ENCODE peak calls at places on chromosomes 13 and 19, in five cellular contexts. One of them, this sample, is unnamed.

GRCh38 chr13:50012396-50013169 is 2.7 kb upstream of the KCNRG start:
- DNase-seq in PC-3: no peak
- DNase-seq in neural progenitor cell: no peak
- DNase-seq in hepatocyte: no peak
- DNase-seq in GM23248: no peak
- DNase-seq in this sample: no peak

GRCh38 chr19:53246498-53246897 is 8.2 kb downstream of the ZNF677 start:
- DNase-seq in PC-3: no peak
- DNase-seq in neural progenitor cell: no peak
- DNase-seq in hepatocyte: no peak
- DNase-seq in GM23248: no peak
- DNase-seq in this sample: peak

GRCh38 chr19:17138937-17139598 is 63.5 kb downstream of the MYO9B start:
- DNase-seq in PC-3: no peak
- DNase-seq in neural progenitor cell: no peak
- DNase-seq in hepatocyte: no peak
- DNase-seq in GM23248: no peak
- DNase-seq in this sample: no peak

GRCh38 chr19:42313096-42313839 is at the start of gene TMEM145:
- DNase-seq in PC-3: no peak
- DNase-seq in neural progenitor cell: peak
- DNase-seq in hepatocyte: peak
- DNase-seq in GM23248: peak
- DNase-seq in this sample: peak

GRCh38 chr19:10390652-10391286 is 10.4 kb upstream of the TYK2 start:
- DNase-seq in PC-3: peak
- DNase-seq in neural progenitor cell: peak
- DNase-seq in hepatocyte: peak
- DNase-seq in GM23248: peak
- DNase-seq in this sample: peak

GRCh38 chr13:76928456-76928855 is 19.9 kb upstream of the ACOD1 start:
- DNase-seq in PC-3: no peak
- DNase-seq in neural progenitor cell: no peak
- DNase-seq in hepatocyte: peak
- DNase-seq in GM23248: peak
- DNase-seq in this sample: no peak

GRCh38 chr19:5131866-5132561 is 163.1 kb downstream of the KDM4B start:
- DNase-seq in PC-3: peak
- DNase-seq in neural progenitor cell: peak
- DNase-seq in hepatocyte: peak
- DNase-seq in GM23248: no peak
- DNase-seq in this sample: peak

GRCh38 chr13:28313579-28313978 is 175.2 kb downstream of the PAN3 start:
- DNase-seq in PC-3: no peak
- DNase-seq in neural progenitor cell: peak
- DNase-seq in hepatocyte: peak
- DNase-seq in GM23248: peak
- DNase-seq in this sample: peak

GRCh38 chr13:86269511-86269910 is 470.3 kb upstream of the SLITRK6 start:
- DNase-seq in PC-3: no peak
- DNase-seq in neural progenitor cell: no peak
- DNase-seq in hepatocyte: no peak
- DNase-seq in GM23248: no peak
- DNase-seq in this sample: no peak

GRCh38 chr13:93956416-93956815 is 523.1 kb downstream of the DCT start:
- DNase-seq in PC-3: no peak
- DNase-seq in neural progenitor cell: no peak
- DNase-seq in hepatocyte: no peak
- DNase-seq in GM23248: no peak
- DNase-seq in this sample: no peak

DNA sequence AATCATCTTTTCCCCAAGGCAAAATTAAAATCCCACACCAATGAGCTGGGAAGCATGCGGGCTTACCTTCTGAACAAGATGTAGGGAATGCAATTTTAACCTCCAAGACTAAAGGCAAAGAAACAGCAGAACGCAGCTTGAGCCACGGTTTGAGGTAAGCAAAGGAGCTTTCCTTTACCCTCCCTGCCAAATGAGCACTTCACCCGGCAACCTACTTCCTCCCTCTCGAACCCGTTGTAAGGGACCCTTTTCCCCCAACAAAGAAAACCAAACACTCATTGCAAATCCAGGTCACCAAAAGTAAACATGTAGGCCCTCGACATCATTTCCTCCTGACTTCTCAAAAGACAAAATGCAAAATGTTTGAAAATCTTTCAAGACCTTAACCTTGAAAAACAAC is 65.3 kb downstream of the ABCC4 start:
- DNase-seq in PC-3: no peak
- DNase-seq in neural progenitor cell: no peak
- DNase-seq in hepatocyte: no peak
- DNase-seq in GM23248: no peak
- DNase-seq in this sample: no peak
- TF ChIP-seq EZH2phosphoT487 in PC-3: no peak
- TF ChIP-seq EZH2phosphoT487 in neural progenitor cell: no peak
- TF ChIP-seq EZH2phosphoT487 in hepatocyte: no peak
- TF ChIP-seq EZH2phosphoT487 in GM23248: no peak
- TF ChIP-seq EZH2phosphoT487 in this sample: no peak

GRCh38 chr19:45687599-45687998 is 4.2 kb downstream of the SNRPD2 start:
- DNase-seq in PC-3: no peak
- DNase-seq in neural progenitor cell: no peak
- DNase-seq in hepatocyte: no peak
- DNase-seq in GM23248: no peak
- DNase-seq in this sample: no peak

GRCh38 chr19:45693168-45693788 is 812 bp downstream of the QPCTL start:
- DNase-seq in PC-3: peak
- DNase-seq in neural progenitor cell: peak
- DNase-seq in hepatocyte: peak
- DNase-seq in GM23248: peak
- DNase-seq in this sample: peak

GRCh38 chr19:45691516-45692186 is at the start of gene SNRPD2:
- DNase-seq in PC-3: peak
- DNase-seq in neural progenitor cell: peak
- DNase-seq in hepatocyte: peak
- DNase-seq in GM23248: peak
- DNase-seq in this sample: peak

DNA sequence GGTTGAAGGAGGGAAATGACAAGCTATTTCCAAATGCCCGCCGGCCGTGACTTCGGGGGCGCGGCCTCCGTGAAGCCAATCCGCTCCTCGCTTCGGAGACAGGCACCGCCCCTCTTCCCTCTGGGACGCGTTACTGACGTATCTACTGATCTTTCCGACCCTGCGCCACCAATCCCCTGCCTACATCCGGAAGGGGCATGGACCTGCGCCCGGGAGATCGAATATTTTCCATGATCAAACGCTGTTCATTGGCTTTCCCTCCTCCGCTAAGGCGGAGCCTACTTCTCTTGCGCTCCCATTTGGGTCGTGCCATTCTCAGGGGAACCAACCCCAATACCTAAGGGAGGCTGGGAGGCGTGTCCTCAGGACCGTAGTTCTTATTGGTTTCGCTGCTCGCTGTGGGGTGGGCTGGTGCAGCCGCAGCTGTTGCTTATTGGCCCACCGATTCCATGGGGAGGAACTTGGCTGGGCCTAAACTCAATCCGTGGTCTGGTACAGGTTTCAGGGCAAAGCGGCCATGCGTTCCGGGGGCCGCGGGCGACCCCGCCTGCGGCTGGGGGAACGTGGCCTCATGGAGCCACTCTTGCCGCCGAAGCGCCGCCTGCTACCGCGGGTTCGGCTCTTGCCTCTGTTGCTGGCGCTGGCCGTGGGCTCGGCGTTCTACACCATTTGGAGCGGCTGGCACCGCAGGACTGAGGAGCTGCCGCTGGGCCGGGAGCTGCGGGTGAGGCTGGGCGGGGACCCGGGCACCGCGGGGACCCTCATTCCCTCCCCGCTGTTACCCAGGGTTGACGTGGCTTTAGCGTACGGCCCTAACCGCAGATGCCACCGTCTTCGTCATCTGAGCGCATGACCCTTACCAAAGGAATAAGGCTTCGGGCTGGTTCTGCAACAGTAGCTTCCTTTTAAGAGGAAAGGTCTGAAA is at the start of gene QPCTL:
- DNase-seq in PC-3: peak
- DNase-seq in neural progenitor cell: peak
- DNase-seq in hepatocyte: peak
- DNase-seq in GM23248: peak
- DNase-seq in this sample: peak
- H2AFZ ChIP-seq in PC-3: peak
- H2AFZ ChIP-seq in neural progenitor cell: peak
- H2AFZ ChIP-seq in hepatocyte: peak
- H2AFZ ChIP-seq in GM23248: peak
- H2AFZ ChIP-seq in this sample: peak

DNA sequence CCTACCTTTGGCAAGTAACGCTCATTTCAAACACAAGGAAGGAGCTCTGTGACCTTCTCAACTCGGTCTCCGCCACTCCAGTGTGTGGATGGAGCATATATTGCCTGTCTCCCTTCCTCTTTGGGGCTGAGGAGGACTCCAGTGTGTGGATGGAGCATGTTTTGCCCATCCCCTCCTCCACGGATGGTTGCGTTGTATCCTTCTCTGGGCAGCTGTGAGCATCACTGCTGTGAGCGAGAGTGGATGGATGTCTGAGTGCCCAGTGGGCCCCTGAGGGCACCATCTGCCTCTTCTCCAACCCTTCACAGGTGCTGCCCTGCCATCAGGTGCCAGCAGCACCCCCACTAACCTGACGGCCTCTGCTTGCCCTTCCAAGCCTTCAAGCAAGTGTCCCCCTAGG is 186.2 kb downstream of the TEX29 start:
- DNase-seq in PC-3: no peak
- DNase-seq in neural progenitor cell: no peak
- DNase-seq in hepatocyte: no peak
- DNase-seq in GM23248: no peak
- DNase-seq in this sample: no peak
- TF ChIP-seq EZH2phosphoT487 in PC-3: no peak
- TF ChIP-seq EZH2phosphoT487 in neural progenitor cell: no peak
- TF ChIP-seq EZH2phosphoT487 in hepatocyte: no peak
- TF ChIP-seq EZH2phosphoT487 in GM23248: no peak
- TF ChIP-seq EZH2phosphoT487 in this sample: no peak

DNA sequence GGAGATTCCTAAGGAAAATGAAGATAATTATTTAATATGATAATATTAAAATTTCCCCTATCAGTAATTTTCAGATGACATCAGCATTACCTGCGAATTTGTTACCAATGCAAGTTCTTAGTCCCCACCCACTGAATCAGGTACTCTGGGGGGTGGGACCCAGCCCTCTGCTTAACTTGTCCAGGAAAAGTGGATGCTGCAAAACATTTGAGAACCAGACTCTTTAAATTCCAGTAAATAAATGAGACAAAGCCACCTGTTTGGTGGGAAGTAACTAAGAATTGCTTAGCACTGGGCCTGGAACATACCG is 495 bp upstream of the ZNF599 start:
- DNase-seq in PC-3: no peak
- DNase-seq in neural progenitor cell: no peak
- DNase-seq in hepatocyte: no peak
- DNase-seq in GM23248: no peak
- DNase-seq in this sample: no peak
- H2AFZ ChIP-seq in PC-3: no peak
- H2AFZ ChIP-seq in neural progenitor cell: peak
- H2AFZ ChIP-seq in hepatocyte: peak
- H2AFZ ChIP-seq in GM23248: peak
- H2AFZ ChIP-seq in this sample: peak

GRCh38 chr19:44808463-44809371 is at the start of gene BCAM:
- DNase-seq in PC-3: peak
- DNase-seq in neural progenitor cell: peak
- DNase-seq in hepatocyte: peak
- DNase-seq in GM23248: peak
- DNase-seq in this sample: no peak

GRCh38 chr19:44812142-44812718 is 3.3 kb downstream of the BCAM start:
- DNase-seq in PC-3: no peak
- DNase-seq in neural progenitor cell: no peak
- DNase-seq in hepatocyte: no peak
- DNase-seq in GM23248: no peak
- DNase-seq in this sample: no peak

GRCh38 chr19:44810555-44811447 is 1.9 kb downstream of the BCAM start:
- DNase-seq in PC-3: no peak
- DNase-seq in neural progenitor cell: no peak
- DNase-seq in hepatocyte: no peak
- DNase-seq in GM23248: no peak
- DNase-seq in this sample: no peak

GRCh38 chr19:44807652-44808462 is 1.0 kb upstream of the BCAM start:
- DNase-seq in PC-3: peak
- DNase-seq in neural progenitor cell: peak
- DNase-seq in hepatocyte: peak
- DNase-seq in GM23248: peak
- DNase-seq in this sample: peak

GRCh38 chr19:44809856-44810554 is 1.1 kb downstream of the BCAM start:
- DNase-seq in PC-3: no peak
- DNase-seq in neural progenitor cell: peak
- DNase-seq in hepatocyte: no peak
- DNase-seq in GM23248: no peak
- DNase-seq in this sample: no peak
- TF ChIP-seq EZH2phosphoT487 in PC-3: no peak
- TF ChIP-seq EZH2phosphoT487 in neural progenitor cell: no peak
- TF ChIP-seq EZH2phosphoT487 in hepatocyte: no peak
- TF ChIP-seq EZH2phosphoT487 in GM23248: no peak
- TF ChIP-seq EZH2phosphoT487 in this sample: no peak